ENCODE peak calls at places on chromosomes 3 and 15, in four cellular contexts. R is T-helper 2 cell, E is left lung, P is COR-L47. Z is an unnamed sample.

GRCh38 chr3:23202921-23203650 is at the start of gene UBE2E2:
- DNase-seq in R (peak; percentile 71), E (peak; percentile 90), P (peak; percentile 16), Z (peak; percentile 67)

GRCh38 chr15:52529289-52529929 is 729 bp upstream of the MYO5A start:
- DNase-seq in R (peak; percentile 35), E (no peak), P (no peak), Z (no peak)

GRCh38 chr3:151085227-151085888 is at the start of gene MED12L:
- DNase-seq in R (peak; percentile 81), E (peak; percentile 95), P (peak; percentile 93), Z (peak; percentile 66)

GRCh38 chr3:2156244-2156847 is 57.7 kb downstream of the CNTN4 start:
- DNase-seq in R (peak; percentile 19), E (peak; percentile 65), P (no peak), Z (no peak)

GRCh38 chr15:48627260-48627969 is 18.1 kb downstream of the FBN1 start:
- DNase-seq in R (no peak), E (no peak), P (no peak), Z (no peak)

GRCh38 chr15:71515375-71516186 is 294.8 kb upstream of the NR2E3 start:
- DNase-seq in R (no peak), E (no peak), P (no peak), Z (no peak)

GRCh38 chr15:77633913-77634265 is 1.2 kb upstream of the LINGO1 start:
- DNase-seq in R (no peak), E (peak; percentile 62), P (no peak), Z (no peak)

GRCh38 chr15:94317211-94317610 is 85.8 kb downstream of the MCTP2 start:
- DNase-seq in R (no peak), E (no peak), P (no peak), Z (no peak)

GRCh38 chr3:126832933-126833332 is 128.9 kb downstream of the CHCHD6 start:
- DNase-seq in R (no peak), E (no peak), P (no peak), Z (no peak)

GRCh38 chr3:78004578-78004977 is 964.7 kb downstream of the ROBO2 start:
- DNase-seq in R (no peak), E (no peak), P (no peak), Z (no peak)